ENCODE peak calls at places on chromosomes 1 and 21, in seven cellular contexts. F is small intestine; A is GM18507; B is stimulated activated CD4-positive, alpha-beta T cell treated with anti-CD3 and anti-CD28 coated beads, Interleukin-1b, Interleukin-23, amount 100 ng/mL, for 4 hours; Q is mucosa of gallbladder; U is NCI-H1092; H is NCI-H1436. X is an unnamed sample.

GRCh38 chr1:2119886-2120285 is 69.7 kb downstream of the PRKCZ start:
- DNase-seq in U (no peak), F (no peak), H (no peak), B (no peak), Q (no peak), A (no peak), X (no peak)

GRCh38 chr21:45320261-45320990 is 32.7 kb upstream of the POFUT2 start:
- DNase-seq in B (no peak), Q (no peak), H (peak; percentile 23), A (no peak), U (peak; percentile 62), F (peak; percentile 19), X (no peak)

GRCh38 chr1:35505911-35506798 is 51.0 kb downstream of the KIAA0319L start:
- DNase-seq in U (no peak), F (peak; percentile 19), A (peak; percentile 9), H (peak; percentile 21), Q (peak; percentile 72), B (no peak), X (peak; percentile 16)

GRCh38 chr1:61160526-61160925 is 78.2 kb downstream of the NFIA start:
- DNase-seq in B (no peak), U (no peak), A (no peak), Q (no peak), F (no peak), H (no peak), X (no peak)

GRCh38 chr1:182002570-182002969 is 58.9 kb downstream of the ZNF648 start:
- DNase-seq in B (no peak), Q (no peak), F (no peak), U (no peak), A (no peak), H (no peak), X (no peak)

GRCh38 chr1:87064981-87065380 is 150.5 kb downstream of the HS2ST1 start:
- DNase-seq in U (no peak), H (no peak), B (no peak), Q (no peak), F (no peak), A (no peak), X (no peak)

GRCh38 chr1:24915819-24916602 is 14.1 kb downstream of the RUNX3 start:
- DNase-seq in F (no peak), H (no peak), B (no peak), Q (no peak), A (no peak), U (no peak), X (no peak)

GRCh38 chr1:235533476-235534168 is 29.4 kb upstream of the B3GALNT2 start:
- DNase-seq in A (no peak), B (no peak), F (no peak), H (no peak), U (no peak), Q (no peak), X (no peak)

GRCh38 chr1:99644302-99645004 is 1.5 kb upstream of the PALMD start:
- DNase-seq in B (no peak), Q (no peak), H (no peak), U (no peak), F (no peak), A (no peak), X (no peak)

GRCh38 chr1:156419863-156420208 is 50.8 kb downstream of the RHBG start:
- DNase-seq in H (no peak), Q (no peak), B (no peak), A (no peak), F (no peak), U (no peak), X (no peak)

GRCh38 chr1:236150972-236151371 is 8.6 kb downstream of the GPR137B start:
- DNase-seq in B (no peak), U (no peak), F (no peak), Q (no peak), H (no peak), A (no peak), X (no peak)

GRCh38 chr1:233368106-233368783 is 40.7 kb downstream of the MAP3K21 start:
- DNase-seq in B (no peak), A (no peak), Q (no peak), H (no peak), F (no peak), U (no peak), X (no peak)

GRCh38 chr1:56120021-56120420 is 459.3 kb downstream of the PLPP3 start:
- DNase-seq in U (no peak), B (no peak), H (no peak), Q (no peak), F (no peak), A (no peak), X (no peak)

GRCh38 chr1:25820247-25821111 is 725 bp downstream of the MTFR1L start:
- DNase-seq in B (peak; percentile 46), H (no peak), U (peak; percentile 56), Q (peak; percentile 61), F (peak; percentile 76), A (peak; percentile 80), X (no peak)

GRCh38 chr1:118563969-118564951 is 379.2 kb upstream of the SPAG17 start:
- DNase-seq in A (no peak), H (no peak), B (no peak), Q (no peak), U (no peak), F (no peak), X (no peak)

GRCh38 chr1:115726161-115726560 is 42.4 kb downstream of the CASQ2 start:
- DNase-seq in Q (no peak), F (no peak), B (no peak), H (no peak), U (no peak), A (no peak), X (no peak)

GRCh38 chr1:154791292-154792278 is 78.5 kb downstream of the KCNN3 start:
- DNase-seq in Q (peak; percentile 44), B (peak; percentile 69), H (no peak), A (peak; percentile 73), F (peak; percentile 43), U (peak; percentile 16), X (peak; percentile 52)

GRCh38 chr21:26041441-26042180 is 129.0 kb downstream of the APP start:
- DNase-seq in Q (no peak), B (no peak), H (no peak), A (no peak), F (no peak), U (no peak), X (no peak)

GRCh38 chr1:18761948-18762905 is 97.2 kb downstream of the TAS1R2 start:
- DNase-seq in F (no peak), B (no peak), A (no peak), U (no peak), Q (no peak), H (no peak), X (no peak)

GRCh38 chr1:113804421-113805255 is 7.6 kb downstream of the RSBN1 start:
- DNase-seq in U (no peak), B (no peak), Q (no peak), A (no peak), F (peak; percentile 68), H (no peak), X (no peak)

GRCh38 chr1:189804352-189804751 is 673.3 kb downstream of the BRINP3 start:
- DNase-seq in A (no peak), H (no peak), Q (no peak), B (no peak), F (no peak), U (no peak), X (no peak)

GRCh38 chr1:66292944-66293343 is 241.0 kb upstream of the SGIP1 start:
- DNase-seq in U (no peak), B (no peak), Q (no peak), A (no peak), H (no peak), F (no peak), X (no peak)

GRCh38 chr1:164767257-164768044 is 208.5 kb downstream of the PBX1 start:
- DNase-seq in U (no peak), F (no peak), B (no peak), H (no peak), Q (no peak), A (no peak), X (no peak)

GRCh38 chr21:16061194-16061593 is 331.4 kb downstream of the USP25 start:
- DNase-seq in F (no peak), A (no peak), H (no peak), U (no peak), Q (no peak), B (no peak), X (no peak)

GRCh38 chr1:193013005-193013404 is 46.2 kb downstream of the UCHL5 start:
- DNase-seq in B (no peak), H (no peak), A (no peak), Q (no peak), F (no peak), U (no peak), X (no peak)

GRCh38 chr1:67651031-67651430 is 34.0 kb upstream of the GADD45A start:
- DNase-seq in F (no peak), A (no peak), B (no peak), U (no peak), H (no peak), Q (no peak), X (no peak)